ENCODE peak calls at places on chromosomes 1 and 21, in ten cellular contexts. One of them, this sample, is unnamed.

GRCh38 chr21:34261841-34262832 is 101.7 kb upstream of the KCNE2 start:
- DNase-seq in stimulated activated CD4-positive, alpha-beta T cell treated with anti-CD3 and anti-CD28 coated beads, Interleukin-1b, Interleukin-23, amount 100 ng/mL, for 24 hours: no peak
- DNase-seq in anterior cingulate cortex: no peak
- DNase-seq in A172: no peak
- DNase-seq in T-helper 2 cell: no peak
- DNase-seq in activated T-helper 1 cell treated with anti-CD3 and anti-CD28 coated beads, Interleukin-12 subunit alpha, Interleukin-12 subunit beta, Interleukin-2, Interleukin-4 antibody, amounts not matched to agents 30 ng/mL and 10 ng/mL and 1 ng/mL, durations not matched to agents 14 hours and 24 hours and 36 hours: no peak
- DNase-seq in neural crest cell: no peak
- DNase-seq in NCI-H1092: no peak
- DNase-seq in nephron progenitor cell: no peak
- DNase-seq in BJ: no peak
- DNase-seq in this sample: no peak

GRCh38 chr1:70084314-70084915 is 121.0 kb downstream of the LRRC40 start:
- DNase-seq in BJ: no peak
- DNase-seq in nephron progenitor cell: no peak
- DNase-seq in NCI-H1092: no peak
- DNase-seq in T-helper 2 cell: no peak
- DNase-seq in A172: no peak
- DNase-seq in neural crest cell: no peak
- DNase-seq in stimulated activated CD4-positive, alpha-beta T cell treated with anti-CD3 and anti-CD28 coated beads, Interleukin-1b, Interleukin-23, amount 100 ng/mL, for 24 hours: no peak
- DNase-seq in anterior cingulate cortex: no peak
- DNase-seq in activated T-helper 1 cell treated with anti-CD3 and anti-CD28 coated beads, Interleukin-12 subunit alpha, Interleukin-12 subunit beta, Interleukin-2, Interleukin-4 antibody, amounts not matched to agents 30 ng/mL and 10 ng/mL and 1 ng/mL, durations not matched to agents 14 hours and 24 hours and 36 hours: no peak
- DNase-seq in this sample: no peak

GRCh38 chr1:19723874-19724273 is 59.2 kb downstream of the HTR6 start:
- DNase-seq in neural crest cell: no peak
- DNase-seq in activated T-helper 1 cell treated with anti-CD3 and anti-CD28 coated beads, Interleukin-12 subunit alpha, Interleukin-12 subunit beta, Interleukin-2, Interleukin-4 antibody, amounts not matched to agents 30 ng/mL and 10 ng/mL and 1 ng/mL, durations not matched to agents 14 hours and 24 hours and 36 hours: no peak
- DNase-seq in T-helper 2 cell: no peak
- DNase-seq in nephron progenitor cell: no peak
- DNase-seq in BJ: no peak
- DNase-seq in stimulated activated CD4-positive, alpha-beta T cell treated with anti-CD3 and anti-CD28 coated beads, Interleukin-1b, Interleukin-23, amount 100 ng/mL, for 24 hours: no peak
- DNase-seq in NCI-H1092: no peak
- DNase-seq in A172: no peak
- DNase-seq in anterior cingulate cortex: no peak
- DNase-seq in this sample: no peak

GRCh38 chr1:95384570-95384969 is 150.6 kb downstream of the RWDD3 start:
- DNase-seq in NCI-H1092: no peak
- DNase-seq in T-helper 2 cell: no peak
- DNase-seq in neural crest cell: peak
- DNase-seq in activated T-helper 1 cell treated with anti-CD3 and anti-CD28 coated beads, Interleukin-12 subunit alpha, Interleukin-12 subunit beta, Interleukin-2, Interleukin-4 antibody, amounts not matched to agents 30 ng/mL and 10 ng/mL and 1 ng/mL, durations not matched to agents 14 hours and 24 hours and 36 hours: no peak
- DNase-seq in stimulated activated CD4-positive, alpha-beta T cell treated with anti-CD3 and anti-CD28 coated beads, Interleukin-1b, Interleukin-23, amount 100 ng/mL, for 24 hours: no peak
- DNase-seq in BJ: no peak
- DNase-seq in A172: peak
- DNase-seq in anterior cingulate cortex: no peak
- DNase-seq in nephron progenitor cell: peak
- DNase-seq in this sample: peak

GRCh38 chr1:99180343-99180808 is 83.9 kb upstream of the PLPPR4 start:
- DNase-seq in NCI-H1092: peak
- DNase-seq in anterior cingulate cortex: peak
- DNase-seq in neural crest cell: peak
- DNase-seq in activated T-helper 1 cell treated with anti-CD3 and anti-CD28 coated beads, Interleukin-12 subunit alpha, Interleukin-12 subunit beta, Interleukin-2, Interleukin-4 antibody, amounts not matched to agents 30 ng/mL and 10 ng/mL and 1 ng/mL, durations not matched to agents 14 hours and 24 hours and 36 hours: peak
- DNase-seq in stimulated activated CD4-positive, alpha-beta T cell treated with anti-CD3 and anti-CD28 coated beads, Interleukin-1b, Interleukin-23, amount 100 ng/mL, for 24 hours: peak
- DNase-seq in BJ: peak
- DNase-seq in A172: peak
- DNase-seq in T-helper 2 cell: no peak
- DNase-seq in nephron progenitor cell: peak
- DNase-seq in this sample: peak

GRCh38 chr1:53511323-53511932 is 52.2 kb downstream of the DMRTB1 start:
- DNase-seq in stimulated activated CD4-positive, alpha-beta T cell treated with anti-CD3 and anti-CD28 coated beads, Interleukin-1b, Interleukin-23, amount 100 ng/mL, for 24 hours: no peak
- DNase-seq in neural crest cell: no peak
- DNase-seq in NCI-H1092: no peak
- DNase-seq in activated T-helper 1 cell treated with anti-CD3 and anti-CD28 coated beads, Interleukin-12 subunit alpha, Interleukin-12 subunit beta, Interleukin-2, Interleukin-4 antibody, amounts not matched to agents 30 ng/mL and 10 ng/mL and 1 ng/mL, durations not matched to agents 14 hours and 24 hours and 36 hours: no peak
- DNase-seq in BJ: no peak
- DNase-seq in nephron progenitor cell: no peak
- DNase-seq in anterior cingulate cortex: no peak
- DNase-seq in T-helper 2 cell: no peak
- DNase-seq in A172: no peak
- DNase-seq in this sample: no peak

GRCh38 chr1:199751524-199751923 is 276.0 kb upstream of the NR5A2 start:
- DNase-seq in A172: no peak
- DNase-seq in nephron progenitor cell: no peak
- DNase-seq in stimulated activated CD4-positive, alpha-beta T cell treated with anti-CD3 and anti-CD28 coated beads, Interleukin-1b, Interleukin-23, amount 100 ng/mL, for 24 hours: no peak
- DNase-seq in BJ: no peak
- DNase-seq in anterior cingulate cortex: no peak
- DNase-seq in NCI-H1092: no peak
- DNase-seq in activated T-helper 1 cell treated with anti-CD3 and anti-CD28 coated beads, Interleukin-12 subunit alpha, Interleukin-12 subunit beta, Interleukin-2, Interleukin-4 antibody, amounts not matched to agents 30 ng/mL and 10 ng/mL and 1 ng/mL, durations not matched to agents 14 hours and 24 hours and 36 hours: no peak
- DNase-seq in T-helper 2 cell: no peak
- DNase-seq in neural crest cell: no peak
- DNase-seq in this sample: no peak

GRCh38 chr1:161046574-161047167 is 894 bp upstream of the USF1 start:
- DNase-seq in neural crest cell: no peak
- DNase-seq in stimulated activated CD4-positive, alpha-beta T cell treated with anti-CD3 and anti-CD28 coated beads, Interleukin-1b, Interleukin-23, amount 100 ng/mL, for 24 hours: no peak
- DNase-seq in nephron progenitor cell: no peak
- DNase-seq in anterior cingulate cortex: no peak
- DNase-seq in T-helper 2 cell: no peak
- DNase-seq in BJ: no peak
- DNase-seq in activated T-helper 1 cell treated with anti-CD3 and anti-CD28 coated beads, Interleukin-12 subunit alpha, Interleukin-12 subunit beta, Interleukin-2, Interleukin-4 antibody, amounts not matched to agents 30 ng/mL and 10 ng/mL and 1 ng/mL, durations not matched to agents 14 hours and 24 hours and 36 hours: no peak
- DNase-seq in NCI-H1092: no peak
- DNase-seq in A172: no peak
- DNase-seq in this sample: no peak

GRCh38 chr1:235999259-235999925 is 65.5 kb downstream of the NID1 start:
- DNase-seq in stimulated activated CD4-positive, alpha-beta T cell treated with anti-CD3 and anti-CD28 coated beads, Interleukin-1b, Interleukin-23, amount 100 ng/mL, for 24 hours: peak
- DNase-seq in neural crest cell: no peak
- DNase-seq in BJ: peak
- DNase-seq in A172: peak
- DNase-seq in NCI-H1092: no peak
- DNase-seq in activated T-helper 1 cell treated with anti-CD3 and anti-CD28 coated beads, Interleukin-12 subunit alpha, Interleukin-12 subunit beta, Interleukin-2, Interleukin-4 antibody, amounts not matched to agents 30 ng/mL and 10 ng/mL and 1 ng/mL, durations not matched to agents 14 hours and 24 hours and 36 hours: peak
- DNase-seq in anterior cingulate cortex: no peak
- DNase-seq in T-helper 2 cell: peak
- DNase-seq in nephron progenitor cell: no peak
- DNase-seq in this sample: no peak

GRCh38 chr1:169427081-169427611 is at the start of gene CCDC181:
- DNase-seq in NCI-H1092: peak
- DNase-seq in nephron progenitor cell: peak
- DNase-seq in A172: peak
- DNase-seq in activated T-helper 1 cell treated with anti-CD3 and anti-CD28 coated beads, Interleukin-12 subunit alpha, Interleukin-12 subunit beta, Interleukin-2, Interleukin-4 antibody, amounts not matched to agents 30 ng/mL and 10 ng/mL and 1 ng/mL, durations not matched to agents 14 hours and 24 hours and 36 hours: peak
- DNase-seq in anterior cingulate cortex: peak
- DNase-seq in stimulated activated CD4-positive, alpha-beta T cell treated with anti-CD3 and anti-CD28 coated beads, Interleukin-1b, Interleukin-23, amount 100 ng/mL, for 24 hours: peak
- DNase-seq in BJ: no peak
- DNase-seq in T-helper 2 cell: no peak
- DNase-seq in neural crest cell: peak
- DNase-seq in this sample: peak

GRCh38 chr1:1435094-1435903 is at the start of gene VWA1:
- DNase-seq in stimulated activated CD4-positive, alpha-beta T cell treated with anti-CD3 and anti-CD28 coated beads, Interleukin-1b, Interleukin-23, amount 100 ng/mL, for 24 hours: peak
- DNase-seq in nephron progenitor cell: peak
- DNase-seq in BJ: no peak
- DNase-seq in activated T-helper 1 cell treated with anti-CD3 and anti-CD28 coated beads, Interleukin-12 subunit alpha, Interleukin-12 subunit beta, Interleukin-2, Interleukin-4 antibody, amounts not matched to agents 30 ng/mL and 10 ng/mL and 1 ng/mL, durations not matched to agents 14 hours and 24 hours and 36 hours: peak
- DNase-seq in NCI-H1092: no peak
- DNase-seq in A172: no peak
- DNase-seq in T-helper 2 cell: peak
- DNase-seq in anterior cingulate cortex: peak
- DNase-seq in neural crest cell: peak
- DNase-seq in this sample: peak

GRCh38 chr1:85624361-85624760 is 43.8 kb downstream of the CCN1 start:
- DNase-seq in T-helper 2 cell: no peak
- DNase-seq in stimulated activated CD4-positive, alpha-beta T cell treated with anti-CD3 and anti-CD28 coated beads, Interleukin-1b, Interleukin-23, amount 100 ng/mL, for 24 hours: no peak
- DNase-seq in activated T-helper 1 cell treated with anti-CD3 and anti-CD28 coated beads, Interleukin-12 subunit alpha, Interleukin-12 subunit beta, Interleukin-2, Interleukin-4 antibody, amounts not matched to agents 30 ng/mL and 10 ng/mL and 1 ng/mL, durations not matched to agents 14 hours and 24 hours and 36 hours: no peak
- DNase-seq in A172: no peak
- DNase-seq in nephron progenitor cell: no peak
- DNase-seq in NCI-H1092: no peak
- DNase-seq in BJ: no peak
- DNase-seq in anterior cingulate cortex: no peak
- DNase-seq in neural crest cell: no peak
- DNase-seq in this sample: no peak

GRCh38 chr1:21492171-21492625 is 17.0 kb upstream of the ALPL start:
- DNase-seq in A172: no peak
- DNase-seq in nephron progenitor cell: no peak
- DNase-seq in activated T-helper 1 cell treated with anti-CD3 and anti-CD28 coated beads, Interleukin-12 subunit alpha, Interleukin-12 subunit beta, Interleukin-2, Interleukin-4 antibody, amounts not matched to agents 30 ng/mL and 10 ng/mL and 1 ng/mL, durations not matched to agents 14 hours and 24 hours and 36 hours: no peak
- DNase-seq in stimulated activated CD4-positive, alpha-beta T cell treated with anti-CD3 and anti-CD28 coated beads, Interleukin-1b, Interleukin-23, amount 100 ng/mL, for 24 hours: no peak
- DNase-seq in NCI-H1092: no peak
- DNase-seq in anterior cingulate cortex: no peak
- DNase-seq in neural crest cell: no peak
- DNase-seq in T-helper 2 cell: no peak
- DNase-seq in BJ: no peak
- DNase-seq in this sample: no peak

GRCh38 chr1:1173793-1174415 is at the start of gene TTLL10:
- DNase-seq in nephron progenitor cell: peak
- DNase-seq in stimulated activated CD4-positive, alpha-beta T cell treated with anti-CD3 and anti-CD28 coated beads, Interleukin-1b, Interleukin-23, amount 100 ng/mL, for 24 hours: peak
- DNase-seq in BJ: no peak
- DNase-seq in NCI-H1092: no peak
- DNase-seq in activated T-helper 1 cell treated with anti-CD3 and anti-CD28 coated beads, Interleukin-12 subunit alpha, Interleukin-12 subunit beta, Interleukin-2, Interleukin-4 antibody, amounts not matched to agents 30 ng/mL and 10 ng/mL and 1 ng/mL, durations not matched to agents 14 hours and 24 hours and 36 hours: peak
- DNase-seq in T-helper 2 cell: no peak
- DNase-seq in neural crest cell: no peak
- DNase-seq in A172: no peak
- DNase-seq in anterior cingulate cortex: no peak
- DNase-seq in this sample: peak

GRCh38 chr1:199298825-199299224 is 660.0 kb downstream of the PTPRC start:
- DNase-seq in neural crest cell: no peak
- DNase-seq in nephron progenitor cell: no peak
- DNase-seq in stimulated activated CD4-positive, alpha-beta T cell treated with anti-CD3 and anti-CD28 coated beads, Interleukin-1b, Interleukin-23, amount 100 ng/mL, for 24 hours: no peak
- DNase-seq in NCI-H1092: no peak
- DNase-seq in A172: no peak
- DNase-seq in BJ: no peak
- DNase-seq in activated T-helper 1 cell treated with anti-CD3 and anti-CD28 coated beads, Interleukin-12 subunit alpha, Interleukin-12 subunit beta, Interleukin-2, Interleukin-4 antibody, amounts not matched to agents 30 ng/mL and 10 ng/mL and 1 ng/mL, durations not matched to agents 14 hours and 24 hours and 36 hours: no peak
- DNase-seq in T-helper 2 cell: no peak
- DNase-seq in anterior cingulate cortex: no peak
- DNase-seq in this sample: no peak

GRCh38 chr1:190147616-190148015 is 330.0 kb downstream of the BRINP3 start:
- DNase-seq in A172: no peak
- DNase-seq in stimulated activated CD4-positive, alpha-beta T cell treated with anti-CD3 and anti-CD28 coated beads, Interleukin-1b, Interleukin-23, amount 100 ng/mL, for 24 hours: no peak
- DNase-seq in anterior cingulate cortex: no peak
- DNase-seq in neural crest cell: no peak
- DNase-seq in BJ: no peak
- DNase-seq in T-helper 2 cell: no peak
- DNase-seq in NCI-H1092: no peak
- DNase-seq in activated T-helper 1 cell treated with anti-CD3 and anti-CD28 coated beads, Interleukin-12 subunit alpha, Interleukin-12 subunit beta, Interleukin-2, Interleukin-4 antibody, amounts not matched to agents 30 ng/mL and 10 ng/mL and 1 ng/mL, durations not matched to agents 14 hours and 24 hours and 36 hours: no peak
- DNase-seq in nephron progenitor cell: no peak
- DNase-seq in this sample: no peak

GRCh38 chr1:13664451-13664850 is 35.5 kb upstream of the PRDM2 start:
- DNase-seq in activated T-helper 1 cell treated with anti-CD3 and anti-CD28 coated beads, Interleukin-12 subunit alpha, Interleukin-12 subunit beta, Interleukin-2, Interleukin-4 antibody, amounts not matched to agents 30 ng/mL and 10 ng/mL and 1 ng/mL, durations not matched to agents 14 hours and 24 hours and 36 hours: no peak
- DNase-seq in nephron progenitor cell: no peak
- DNase-seq in neural crest cell: no peak
- DNase-seq in stimulated activated CD4-positive, alpha-beta T cell treated with anti-CD3 and anti-CD28 coated beads, Interleukin-1b, Interleukin-23, amount 100 ng/mL, for 24 hours: no peak
- DNase-seq in NCI-H1092: no peak
- DNase-seq in A172: no peak
- DNase-seq in anterior cingulate cortex: no peak
- DNase-seq in BJ: no peak
- DNase-seq in T-helper 2 cell: no peak
- DNase-seq in this sample: no peak

GRCh38 chr1:172326171-172326570 is 94.3 kb upstream of the C1orf105 start:
- DNase-seq in NCI-H1092: no peak
- DNase-seq in nephron progenitor cell: no peak
- DNase-seq in neural crest cell: no peak
- DNase-seq in T-helper 2 cell: no peak
- DNase-seq in A172: no peak
- DNase-seq in BJ: no peak
- DNase-seq in activated T-helper 1 cell treated with anti-CD3 and anti-CD28 coated beads, Interleukin-12 subunit alpha, Interleukin-12 subunit beta, Interleukin-2, Interleukin-4 antibody, amounts not matched to agents 30 ng/mL and 10 ng/mL and 1 ng/mL, durations not matched to agents 14 hours and 24 hours and 36 hours: no peak
- DNase-seq in stimulated activated CD4-positive, alpha-beta T cell treated with anti-CD3 and anti-CD28 coated beads, Interleukin-1b, Interleukin-23, amount 100 ng/mL, for 24 hours: no peak
- DNase-seq in anterior cingulate cortex: no peak
- DNase-seq in this sample: no peak

GRCh38 chr1:235642943-235643371 is 6.6 kb downstream of the GNG4 start:
- DNase-seq in anterior cingulate cortex: no peak
- DNase-seq in T-helper 2 cell: no peak
- DNase-seq in BJ: no peak
- DNase-seq in stimulated activated CD4-positive, alpha-beta T cell treated with anti-CD3 and anti-CD28 coated beads, Interleukin-1b, Interleukin-23, amount 100 ng/mL, for 24 hours: no peak
- DNase-seq in NCI-H1092: no peak
- DNase-seq in nephron progenitor cell: no peak
- DNase-seq in neural crest cell: no peak
- DNase-seq in A172: no peak
- DNase-seq in activated T-helper 1 cell treated with anti-CD3 and anti-CD28 coated beads, Interleukin-12 subunit alpha, Interleukin-12 subunit beta, Interleukin-2, Interleukin-4 antibody, amounts not matched to agents 30 ng/mL and 10 ng/mL and 1 ng/mL, durations not matched to agents 14 hours and 24 hours and 36 hours: no peak
- DNase-seq in this sample: no peak

GRCh38 chr1:110150330-110151174 is at the start of gene SLC6A17:
- DNase-seq in activated T-helper 1 cell treated with anti-CD3 and anti-CD28 coated beads, Interleukin-12 subunit alpha, Interleukin-12 subunit beta, Interleukin-2, Interleukin-4 antibody, amounts not matched to agents 30 ng/mL and 10 ng/mL and 1 ng/mL, durations not matched to agents 14 hours and 24 hours and 36 hours: no peak
- DNase-seq in nephron progenitor cell: peak
- DNase-seq in A172: no peak
- DNase-seq in anterior cingulate cortex: peak
- DNase-seq in stimulated activated CD4-positive, alpha-beta T cell treated with anti-CD3 and anti-CD28 coated beads, Interleukin-1b, Interleukin-23, amount 100 ng/mL, for 24 hours: peak
- DNase-seq in neural crest cell: peak
- DNase-seq in BJ: no peak
- DNase-seq in NCI-H1092: no peak
- DNase-seq in T-helper 2 cell: no peak
- DNase-seq in this sample: peak

GRCh38 chr1:60915441-60915840 is 166.9 kb upstream of the NFIA start:
- DNase-seq in activated T-helper 1 cell treated with anti-CD3 and anti-CD28 coated beads, Interleukin-12 subunit alpha, Interleukin-12 subunit beta, Interleukin-2, Interleukin-4 antibody, amounts not matched to agents 30 ng/mL and 10 ng/mL and 1 ng/mL, durations not matched to agents 14 hours and 24 hours and 36 hours: no peak
- DNase-seq in A172: no peak
- DNase-seq in neural crest cell: no peak
- DNase-seq in anterior cingulate cortex: no peak
- DNase-seq in T-helper 2 cell: no peak
- DNase-seq in nephron progenitor cell: no peak
- DNase-seq in NCI-H1092: no peak
- DNase-seq in stimulated activated CD4-positive, alpha-beta T cell treated with anti-CD3 and anti-CD28 coated beads, Interleukin-1b, Interleukin-23, amount 100 ng/mL, for 24 hours: no peak
- DNase-seq in BJ: no peak
- DNase-seq in this sample: no peak

GRCh38 chr1:238562376-238562775 is 671.7 kb upstream of the ZP4 start:
- DNase-seq in stimulated activated CD4-positive, alpha-beta T cell treated with anti-CD3 and anti-CD28 coated beads, Interleukin-1b, Interleukin-23, amount 100 ng/mL, for 24 hours: no peak
- DNase-seq in anterior cingulate cortex: no peak
- DNase-seq in neural crest cell: no peak
- DNase-seq in NCI-H1092: no peak
- DNase-seq in A172: peak
- DNase-seq in nephron progenitor cell: no peak
- DNase-seq in activated T-helper 1 cell treated with anti-CD3 and anti-CD28 coated beads, Interleukin-12 subunit alpha, Interleukin-12 subunit beta, Interleukin-2, Interleukin-4 antibody, amounts not matched to agents 30 ng/mL and 10 ng/mL and 1 ng/mL, durations not matched to agents 14 hours and 24 hours and 36 hours: no peak
- DNase-seq in BJ: peak
- DNase-seq in T-helper 2 cell: no peak
- DNase-seq in this sample: no peak

GRCh38 chr1:231315887-231316286 is 21.8 kb downstream of the EXOC8 start:
- DNase-seq in neural crest cell: no peak
- DNase-seq in stimulated activated CD4-positive, alpha-beta T cell treated with anti-CD3 and anti-CD28 coated beads, Interleukin-1b, Interleukin-23, amount 100 ng/mL, for 24 hours: peak
- DNase-seq in activated T-helper 1 cell treated with anti-CD3 and anti-CD28 coated beads, Interleukin-12 subunit alpha, Interleukin-12 subunit beta, Interleukin-2, Interleukin-4 antibody, amounts not matched to agents 30 ng/mL and 10 ng/mL and 1 ng/mL, durations not matched to agents 14 hours and 24 hours and 36 hours: peak
- DNase-seq in T-helper 2 cell: no peak
- DNase-seq in anterior cingulate cortex: no peak
- DNase-seq in NCI-H1092: peak
- DNase-seq in A172: peak
- DNase-seq in BJ: no peak
- DNase-seq in nephron progenitor cell: peak
- DNase-seq in this sample: peak

GRCh38 chr21:33011462-33011861 is 14.3 kb upstream of the OLIG2 start:
- DNase-seq in NCI-H1092: no peak
- DNase-seq in T-helper 2 cell: no peak
- DNase-seq in A172: peak
- DNase-seq in neural crest cell: no peak
- DNase-seq in anterior cingulate cortex: no peak
- DNase-seq in activated T-helper 1 cell treated with anti-CD3 and anti-CD28 coated beads, Interleukin-12 subunit alpha, Interleukin-12 subunit beta, Interleukin-2, Interleukin-4 antibody, amounts not matched to agents 30 ng/mL and 10 ng/mL and 1 ng/mL, durations not matched to agents 14 hours and 24 hours and 36 hours: no peak
- DNase-seq in nephron progenitor cell: no peak
- DNase-seq in stimulated activated CD4-positive, alpha-beta T cell treated with anti-CD3 and anti-CD28 coated beads, Interleukin-1b, Interleukin-23, amount 100 ng/mL, for 24 hours: no peak
- DNase-seq in BJ: no peak
- DNase-seq in this sample: no peak

GRCh38 chr1:110605901-110606783 is at the start of gene KCNA2:
- DNase-seq in neural crest cell: peak
- DNase-seq in T-helper 2 cell: no peak
- DNase-seq in BJ: no peak
- DNase-seq in A172: no peak
- DNase-seq in NCI-H1092: peak
- DNase-seq in stimulated activated CD4-positive, alpha-beta T cell treated with anti-CD3 and anti-CD28 coated beads, Interleukin-1b, Interleukin-23, amount 100 ng/mL, for 24 hours: no peak
- DNase-seq in nephron progenitor cell: peak
- DNase-seq in activated T-helper 1 cell treated with anti-CD3 and anti-CD28 coated beads, Interleukin-12 subunit alpha, Interleukin-12 subunit beta, Interleukin-2, Interleukin-4 antibody, amounts not matched to agents 30 ng/mL and 10 ng/mL and 1 ng/mL, durations not matched to agents 14 hours and 24 hours and 36 hours: no peak
- DNase-seq in anterior cingulate cortex: peak
- DNase-seq in this sample: peak